ENCODE peak calls at places on chromosome X, in seven cellular contexts. T is caudate nucleus, W is iPS DF 19.7, V is head of caudate nucleus, Y is mucosa of gallbladder, I is A549, X is SK-N-DZ. H is an unnamed sample.

GRCh38 chrX:37357436-37357835 is 8.3 kb downstream of the PRRG1 start:
- DNase-seq in T (no peak), W (no peak), V (no peak), Y (no peak), I (no peak), X (no peak), H (no peak)

GRCh38 chrX:14027511-14028019 is 2.1 kb downstream of the GEMIN8 start:
- DNase-seq in T (no peak), W (no peak), V (no peak), Y (no peak), I (no peak), X (no peak), H (no peak)

GRCh38 chrX:74922922-74923321 is 2.3 kb downstream of the NEXMIF start:
- DNase-seq in T (no peak), W (no peak), V (no peak), Y (no peak), I (no peak), X (no peak), H (no peak)

GRCh38 chrX:118528089-118528753 is 32.6 kb downstream of the DOCK11 start:
- DNase-seq in T (no peak), W (no peak), V (no peak), Y (no peak), I (no peak), X (no peak), H (no peak)

GRCh38 chrX:107654778-107655761 is 26.8 kb downstream of the PRPS1 start:
- DNase-seq in T (no peak), W (peak), V (peak), Y (peak), I (no peak), X (peak), H (peak)

GRCh38 chrX:152588206-152588605 is 49.5 kb upstream of the GABRQ start:
- DNase-seq in T (no peak), W (no peak), V (no peak), Y (no peak), I (no peak), X (no peak), H (no peak)

GRCh38 chrX:147899715-147900114 is 12.0 kb upstream of the FMR1 start:
- DNase-seq in T (no peak), W (no peak), V (no peak), Y (no peak), I (no peak), X (no peak), H (no peak)

GRCh38 chrX:102714994-102715393 is 2.7 kb downstream of the GPRASP2 start:
- DNase-seq in T (no peak), W (no peak), V (no peak), Y (no peak), I (no peak), X (no peak), H (peak)

GRCh38 chrX:116204947-116205346 is 34.4 kb downstream of the AGTR2 start:
- DNase-seq in T (no peak), W (peak), V (no peak), Y (no peak), I (peak), X (peak), H (peak)

GRCh38 chrX:80578518-80579105 is 158.4 kb downstream of the TENT5D start:
- DNase-seq in T (no peak), W (no peak), V (no peak), Y (no peak), I (no peak), X (peak), H (peak)

GRCh38 chrX:49269768-49270248 is at the start of gene PPP1R3F:
- DNase-seq in T (no peak), W (no peak), V (no peak), Y (no peak), I (no peak), X (no peak), H (no peak)

GRCh38 chrX:154136627-154137161 is 7.3 kb upstream of the OPN1LW start:
- DNase-seq in T (peak), W (peak), V (peak), Y (peak), I (peak), X (peak), H (peak)

GRCh38 chrX:11437642-11438379 is 144.6 kb downstream of the AMELX start:
- DNase-seq in T (no peak), W (no peak), V (no peak), Y (no peak), I (no peak), X (no peak), H (no peak)

GRCh38 chrX:20309796-20310195 is 43.1 kb upstream of the RPS6KA3 start:
- DNase-seq in T (no peak), W (no peak), V (no peak), Y (no peak), I (no peak), X (no peak), H (no peak)

GRCh38 chrX:9171841-9172240 is 137.9 kb upstream of the FAM9B start:
- DNase-seq in T (no peak), W (no peak), V (no peak), Y (no peak), I (no peak), X (no peak), H (no peak)